ENCODE peak calls at places on chromosomes 1 and 21, in nine cellular contexts. R is HuH-7.5; H is ELR; T is SHP77; D is renal cortical epithelial cell; K is ureter; P is pons; F is natural killer cell treated with Interleukin-12 subunit alpha and Interleukin-12 subunit beta and Interleukin-15 and Interleukin-18, amount 100 ng/mL, for 72 hours; U is stimulated activated CD8-positive, alpha-beta memory T cell treated with anti-CD3 and anti-CD28 coated beads, Interleukin-15, amount 100 ng/mL, for 1 hour. E is an unnamed sample.

GRCh38 chr1:226778657-226779058 is 39.6 kb upstream of the ITPKB start:
- DNase-seq in R (no peak), H (peak), T (no peak), D (peak), K (no peak), P (no peak), F (no peak), U (no peak), E (peak)

GRCh38 chr1:20078166-20078565 is 8.2 kb downstream of the PLA2G5 start:
- DNase-seq in R (no peak), H (no peak), T (no peak), D (no peak), K (no peak), P (no peak), F (no peak), U (no peak), E (no peak)

GRCh38 chr1:72117621-72118020 is 164.7 kb downstream of the NEGR1 start:
- DNase-seq in R (no peak), H (no peak), T (no peak), D (no peak), K (no peak), P (no peak), F (no peak), U (no peak), E (no peak)

GRCh38 chr1:6259491-6260362 is 1.2 kb downstream of the GPR153 start:
- DNase-seq in R (peak), H (peak), T (peak), D (peak), K (peak), P (peak), F (peak), U (peak), E (no peak)

GRCh38 chr1:59560807-59561450 is 253.8 kb upstream of the HOOK1 start:
- DNase-seq in R (no peak), H (no peak), T (no peak), D (no peak), K (no peak), P (no peak), F (no peak), U (no peak), E (no peak)

GRCh38 chr1:222844108-222844779 is 29.4 kb downstream of the DISP1 start:
- DNase-seq in R (no peak), H (no peak), T (no peak), D (peak), K (no peak), P (no peak), F (no peak), U (no peak), E (no peak)

GRCh38 chr1:99674665-99675064 is 28.8 kb downstream of the PALMD start:
- DNase-seq in R (no peak), H (peak), T (peak), D (no peak), K (no peak), P (no peak), F (no peak), U (no peak), E (no peak)

GRCh38 chr1:117671781-117672501 is 66.1 kb downstream of the TENT5C start:
- DNase-seq in R (no peak), H (no peak), T (no peak), D (peak), K (no peak), P (peak), F (no peak), U (no peak), E (no peak)

GRCh38 chr1:27778022-27778421 is 5.0 kb downstream of the STX12 start:
- DNase-seq in R (no peak), H (no peak), T (no peak), D (no peak), K (no peak), P (no peak), F (no peak), U (no peak), E (no peak)

GRCh38 chr1:167126811-167127210 is 32.9 kb downstream of the STYXL2 start:
- DNase-seq in R (no peak), H (no peak), T (no peak), D (no peak), K (no peak), P (no peak), F (no peak), U (no peak), E (no peak)

GRCh38 chr21:26800001-26800400 is 45.2 kb downstream of the ADAMTS1 start:
- DNase-seq in R (no peak), H (no peak), T (no peak), D (no peak), K (no peak), P (no peak), F (no peak), U (no peak), E (no peak)

GRCh38 chr1:177780096-177780700 is 189.7 kb downstream of the SEC16B start:
- DNase-seq in R (peak), H (peak), T (peak), D (peak), K (no peak), P (peak), F (no peak), U (no peak), E (no peak)

GRCh38 chr1:203288351-203288894 is 16.9 kb upstream of the BTG2 start:
- DNase-seq in R (no peak), H (no peak), T (no peak), D (no peak), K (no peak), P (no peak), F (no peak), U (no peak), E (no peak)

GRCh38 chr1:119380304-119380703 is 11.7 kb downstream of the HAO2 start:
- DNase-seq in R (no peak), H (no peak), T (no peak), D (no peak), K (no peak), P (no peak), F (no peak), U (no peak), E (no peak)

GRCh38 chr21:20110368-20110767 is 887.8 kb upstream of the NCAM2 start:
- DNase-seq in R (no peak), H (no peak), T (no peak), D (no peak), K (no peak), P (no peak), F (no peak), U (no peak), E (no peak)

GRCh38 chr1:11753555-11754208 is 8.3 kb upstream of the C1orf167 start:
- DNase-seq in R (no peak), H (no peak), T (no peak), D (peak), K (no peak), P (no peak), F (no peak), U (no peak), E (no peak)

GRCh38 chr1:112423207-112423606 is 27.2 kb downstream of the CTTNBP2NL start:
- DNase-seq in R (no peak), H (peak), T (no peak), D (no peak), K (no peak), P (no peak), F (no peak), U (no peak), E (no peak)

GRCh38 chr1:162349635-162350330 is 26.9 kb downstream of the SPATA46 start:
- DNase-seq in R (no peak), H (peak), T (no peak), D (peak), K (no peak), P (no peak), F (no peak), U (no peak), E (peak)

GRCh38 chr21:37564924-37565529 is 198.5 kb downstream of the DYRK1A start:
- DNase-seq in R (no peak), H (peak), T (no peak), D (no peak), K (no peak), P (peak), F (no peak), U (no peak), E (no peak)

GRCh38 chr1:17606826-17607440 is 67.4 kb downstream of the ARHGEF10L start:
- DNase-seq in R (peak), H (peak), T (peak), D (peak), K (peak), P (peak), F (no peak), U (peak), E (no peak)

GRCh38 chr1:63819795-63820194 is 46.0 kb downstream of the ROR1 start:
- DNase-seq in R (no peak), H (no peak), T (no peak), D (no peak), K (no peak), P (no peak), F (no peak), U (no peak), E (no peak)

GRCh38 chr1:94851571-94851970 is 31.4 kb downstream of the SLC44A3 start:
- DNase-seq in R (no peak), H (no peak), T (no peak), D (no peak), K (no peak), P (no peak), F (no peak), U (no peak), E (no peak)

GRCh38 chr1:77489910-77490309 is 192.5 kb downstream of the ZZZ3 start:
- DNase-seq in R (no peak), H (peak), T (no peak), D (peak), K (no peak), P (no peak), F (no peak), U (no peak), E (no peak)

GRCh38 chr1:53982034-53982761 is 35.8 kb downstream of the LDLRAD1 start:
- DNase-seq in R (peak), H (peak), T (no peak), D (peak), K (no peak), P (peak), F (no peak), U (no peak), E (peak)

GRCh38 chr1:116418091-116418830 is 45.2 kb downstream of the ATP1A1 start:
- DNase-seq in R (peak), H (peak), T (peak), D (peak), K (peak), P (peak), F (peak), U (peak), E (peak)

GRCh38 chr1:102942324-102942723 is 166.0 kb downstream of the COL11A1 start:
- DNase-seq in R (no peak), H (no peak), T (no peak), D (no peak), K (no peak), P (no peak), F (no peak), U (no peak), E (no peak)

GRCh38 chr1:241932845-241933244 is 24.7 kb upstream of the BECN2 start:
- DNase-seq in R (no peak), H (no peak), T (no peak), D (no peak), K (no peak), P (no peak), F (no peak), U (no peak), E (no peak)

GRCh38 chr1:181601186-181601950 is 118.1 kb downstream of the CACNA1E start:
- DNase-seq in R (no peak), H (no peak), T (no peak), D (no peak), K (no peak), P (no peak), F (no peak), U (no peak), E (no peak)

E was measured in GM04504.